ENCODE peak calls at places on chromosomes 11 and 22, in five cellular contexts. T is H1, G is HCT116, Z is SK-N-SH, A is A549. R is an unnamed sample.

GRCh38 chr11:112437096-112437495 is 176.4 kb upstream of the PLET1 start:
- DNase-seq in G (no peak), A (no peak), T (no peak), Z (no peak), R (no peak)

GRCh38 chr11:19444231-19444630 is 203.5 kb upstream of the E2F8 start:
- DNase-seq in A (no peak), G (no peak), Z (no peak), T (no peak), R (peak; percentile 50)

GRCh38 chr11:42947405-42947804 is 364.4 kb upstream of the API5 start:
- DNase-seq in G (no peak), A (no peak), T (no peak), Z (no peak), R (no peak)

GRCh38 chr11:46615756-46616155 is 1.3 kb downstream of the HARBI1 start:
- DNase-seq in A (no peak), T (no peak), Z (no peak), G (no peak), R (peak; percentile 54)

GRCh38 chr11:19290356-19290755 is 49.6 kb upstream of the E2F8 start:
- DNase-seq in T (no peak), G (no peak), Z (no peak), A (no peak), R (no peak)

GRCh38 chr11:58494096-58494495 is 13.8 kb downstream of the OR5B21 start:
- DNase-seq in G (no peak), T (no peak), Z (no peak), A (no peak), R (peak; percentile 33)

GRCh38 chr11:74820763-74821162 is 72.1 kb downstream of the RNF169 start:
- DNase-seq in G (no peak), A (no peak), T (no peak), Z (no peak), R (peak; percentile 99)

GRCh38 chr11:131977231-131977630 is 606.8 kb downstream of the NTM start:
- DNase-seq in A (no peak), T (no peak), Z (no peak), G (no peak), R (peak; percentile 43)

GRCh38 chr22:23282516-23282915 is 102.2 kb downstream of the BCR start:
- DNase-seq in A (no peak), G (no peak), Z (no peak), T (no peak), R (no peak)

GRCh38 chr11:63769044-63769718 is 606 bp upstream of the ZFTA start:
- DNase-seq in Z (peak; percentile 83), T (no peak), A (no peak), G (no peak), R (no peak)

GRCh38 chr22:37610480-37611148 is 2.0 kb downstream of the GGA1 start:
- DNase-seq in G (no peak), Z (no peak), T (no peak), A (no peak), R (no peak)

GRCh38 chr22:30521368-30522156 is 16.1 kb upstream of the SEC14L4 start:
- DNase-seq in T (no peak), G (no peak), Z (no peak), A (no peak), R (no peak)
- TF ChIP-seq RAD21 in T (no peak), G (no peak), Z (no peak), A (no peak), R (no peak)

GRCh38 chr11:71498091-71498490 is 29.0 kb upstream of the KRTAP5-7 start:
- DNase-seq in T (no peak), G (no peak), Z (no peak), A (no peak), R (no peak)
- TF ChIP-seq RAD21 in T (no peak), G (no peak), Z (no peak), A (no peak), R (no peak)

GRCh38 chr11:32109596-32109995 is 18.7 kb downstream of the RCN1 start:
- DNase-seq in T (no peak), Z (no peak), G (no peak), A (no peak), R (no peak)
- TF ChIP-seq RAD21 in T (no peak), Z (no peak), G (no peak), A (no peak), R (no peak)

GRCh38 chr11:198236-198806 is 5.4 kb downstream of the SCGB1C1 start:
- DNase-seq in T (no peak), G (no peak), Z (no peak), A (no peak), R (no peak)

GRCh38 chr11:196786-197731 is 4.2 kb downstream of the SCGB1C1 start:
- DNase-seq in G (no peak), A (no peak), Z (no peak), T (no peak), R (no peak)

GRCh38 chr11:199782-200181 is 6.9 kb downstream of the SCGB1C1 start:
- DNase-seq in G (no peak), A (no peak), T (no peak), Z (no peak), R (no peak)

GRCh38 chr11:199004-199581 is 6.2 kb downstream of the SCGB1C1 start:
- DNase-seq in A (no peak), Z (no peak), G (no peak), T (no peak), R (no peak)

DNA sequence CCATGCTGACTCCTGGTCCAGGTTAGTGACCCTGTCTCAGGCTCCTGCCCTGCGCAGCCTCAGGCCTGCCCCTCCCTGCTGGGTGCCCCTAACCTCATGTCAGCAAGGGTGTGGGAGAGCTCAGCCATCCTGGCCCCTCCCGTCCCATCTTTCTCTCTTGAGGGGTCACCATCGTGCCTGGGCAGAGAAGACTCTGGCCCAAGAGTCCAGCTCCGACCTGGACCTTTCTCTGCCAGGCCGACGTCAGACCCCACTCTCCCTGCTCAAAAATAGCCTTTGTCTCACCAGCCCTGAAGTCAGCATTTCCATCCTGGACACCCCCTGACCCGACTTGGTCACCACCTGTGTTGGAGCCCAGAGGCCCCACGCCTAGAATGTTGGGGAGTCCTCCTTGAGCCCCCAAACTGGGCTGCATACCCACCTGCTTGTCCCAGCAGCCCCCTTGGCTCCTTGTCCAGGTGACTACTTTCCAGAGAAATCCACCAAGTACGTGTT is 4.9 kb downstream of the SCGB1C1 start:
- DNase-seq in A (no peak), Z (no peak), T (no peak), G (no peak), R (no peak)
- TF ChIP-seq RAD21 in A (no peak), Z (no peak), T (no peak), G (no peak), R (no peak)

DNA sequence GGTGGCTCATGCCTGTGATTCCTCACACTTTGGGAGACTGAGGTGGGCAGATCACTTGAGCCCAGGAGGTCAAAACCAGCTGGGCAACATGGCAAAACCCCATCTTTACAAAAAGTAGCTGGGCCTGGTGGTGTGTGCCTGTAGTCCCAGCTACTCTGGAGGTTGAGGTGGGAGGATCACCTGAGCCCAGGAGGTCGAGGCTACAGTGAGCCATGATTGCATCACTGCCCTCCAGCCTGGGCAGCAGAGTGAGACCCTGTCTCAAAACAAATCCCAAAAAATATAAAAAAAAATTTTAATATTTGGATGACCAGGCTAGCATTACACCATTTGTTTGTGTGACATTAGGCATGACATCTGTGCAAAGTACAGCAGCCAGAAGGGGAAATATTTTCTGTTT is 49.7 kb upstream of the CTTN start:
- DNase-seq in Z (no peak), A (no peak), G (no peak), T (no peak), R (no peak)
- TF ChIP-seq RAD21 in Z (no peak), A (no peak), G (no peak), T (no peak), R (no peak)

GRCh38 chr11:79121351-79121750 is 319.5 kb downstream of the TENM4 start:
- DNase-seq in Z (no peak), A (no peak), T (no peak), G (no peak), R (peak; percentile 19)
- TF ChIP-seq RAD21 in Z (no peak), A (no peak), T (no peak), G (no peak), R (no peak)

DNA sequence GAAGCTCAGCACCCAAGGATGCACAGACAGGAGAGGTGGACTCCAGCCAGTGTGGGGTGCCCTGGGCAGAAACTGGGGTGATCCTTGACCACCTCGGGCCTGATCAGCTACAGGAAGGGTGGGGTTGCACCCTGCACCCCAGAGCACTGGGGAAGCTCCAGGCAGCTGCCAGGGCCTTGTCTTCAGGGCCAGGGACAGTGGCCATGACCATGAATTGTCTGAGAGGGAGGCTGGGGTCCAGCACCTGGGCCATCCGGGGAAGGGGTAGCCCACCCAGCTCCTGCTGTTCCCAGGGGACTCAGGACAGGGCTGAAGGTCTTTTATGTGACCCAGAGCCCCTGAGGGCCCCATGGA is 17.5 kb downstream of the IL17REL start:
- DNase-seq in Z (peak; percentile 13), A (no peak), G (no peak), T (no peak), R (no peak)
- TF ChIP-seq RAD21 in Z (no peak), A (no peak), G (no peak), T (no peak), R (no peak)

GRCh38 chr11:119752324-119752723 is 23.3 kb upstream of the NECTIN1 start:
- DNase-seq in Z (no peak), G (no peak), A (no peak), T (no peak), R (no peak)
- TF ChIP-seq RAD21 in Z (no peak), G (no peak), A (no peak), T (no peak), R (no peak)

GRCh38 chr22:17694193-17694592 is 55.6 kb downstream of the BCL2L13 start:
- DNase-seq in G (no peak), Z (no peak), T (no peak), A (no peak), R (no peak)

GRCh38 chr22:17694752-17695151 is 56.2 kb downstream of the BCL2L13 start:
- DNase-seq in Z (no peak), G (no peak), T (no peak), A (no peak), R (no peak)

GRCh38 chr22:17692841-17693240 is 54.3 kb downstream of the BCL2L13 start:
- DNase-seq in T (no peak), A (no peak), Z (no peak), G (no peak), R (no peak)

GRCh38 chr22:17698948-17699347 is 60.4 kb downstream of the BCL2L13 start:
- DNase-seq in Z (no peak), A (no peak), T (no peak), G (no peak), R (no peak)

DNA sequence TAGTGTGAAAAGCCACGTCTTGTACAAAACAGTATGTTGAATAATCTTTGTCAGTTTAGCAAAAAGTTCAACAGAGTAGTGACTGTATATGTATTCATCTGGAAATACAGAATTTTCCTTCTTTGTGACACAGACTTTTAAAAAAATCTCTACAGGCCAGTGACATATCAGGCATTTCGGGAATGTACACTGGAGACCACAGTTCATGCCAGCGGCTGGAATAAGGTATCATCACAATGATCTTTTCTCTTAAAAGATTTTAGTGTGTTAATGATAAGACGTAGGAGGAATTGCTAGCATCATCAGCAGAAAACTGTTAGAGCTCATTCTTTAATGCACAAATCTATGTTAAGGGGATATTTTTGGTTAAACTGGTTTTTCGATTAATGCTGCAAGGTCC is 57.4 kb downstream of the BCL2L13 start:
- DNase-seq in G (no peak), A (no peak), T (no peak), Z (no peak), R (no peak)
- TF ChIP-seq RAD21 in G (no peak), A (no peak), T (no peak), Z (no peak), R (no peak)